ENCODE peak calls at places on chromosome 14, in four cellular contexts. G, V, N and R are unnamed samples. For H3K27me3, the result is how much of the 10 kb centered on the place peaks cover.

GRCh38 chr14:80215756-80216581 is 4.7 kb upstream of the DIO2 start:
- DNase-seq in G (peak), V (no peak), N (no peak), R (peak)

GRCh38 chr14:54257424-54257823 is 139.4 kb upstream of the CDKN3 start:
- DNase-seq in G (no peak), V (no peak), N (no peak), R (no peak)

GRCh38 chr14:75147423-75148071 is 20.7 kb upstream of the NEK9 start:
- DNase-seq in G (peak), V (no peak), N (peak), R (peak)

GRCh38 chr14:64715628-64716412 is 11.6 kb downstream of the PLEKHG3 start:
- DNase-seq in G (no peak), V (no peak), N (no peak), R (no peak)

GRCh38 chr14:89851031-89851430 is 103.5 kb downstream of the EFCAB11 start:
- DNase-seq in G (no peak), V (no peak), N (no peak), R (no peak)

GRCh38 chr14:29242755-29243340 is 476.3 kb downstream of the FOXG1 start:
- DNase-seq in G (no peak), V (no peak), N (no peak), R (no peak)

GRCh38 chr14:75907722-75908330 is 74.0 kb downstream of the TGFB3 start:
- DNase-seq in G (no peak), V (no peak), N (no peak), R (no peak)

GRCh38 chr14:48936352-48936751 is 649.8 kb downstream of the RPS29 start:
- DNase-seq in G (no peak), V (no peak), N (no peak), R (no peak)

GRCh38 chr14:51305761-51306160 is 65.7 kb downstream of the TMX1 start:
- DNase-seq in G (no peak), V (no peak), N (no peak), R (no peak)

GRCh38 chr14:101198398-101199027 is 295.0 kb upstream of the RTL1 start:
- DNase-seq in G (no peak), V (no peak), N (peak), R (no peak)

GRCh38 chr14:90483551-90483950 is 86.7 kb downstream of the CALM1 start:
- DNase-seq in G (no peak), V (no peak), N (no peak), R (peak)

GRCh38 chr14:89304972-89305703 is 111.9 kb downstream of the FOXN3 start:
- DNase-seq in G (no peak), V (no peak), N (no peak), R (no peak)

GRCh38 chr14:73723799-73724621 is 9.8 kb upstream of the PNMA1 start:
- DNase-seq in G (peak), V (no peak), N (peak), R (peak)

GRCh38 chr14:26444745-26445144 is 153.1 kb downstream of the NOVA1 start:
- DNase-seq in G (no peak), V (no peak), N (no peak), R (no peak)

GRCh38 chr14:75234173-75234855 is 44.3 kb upstream of the FOS start:
- DNase-seq in G (peak), V (peak), N (peak), R (peak)

GRCh38 chr14:50023671-50024490 is 92.5 kb downstream of the VCPKMT start:
- DNase-seq in G (no peak), V (no peak), N (no peak), R (no peak)

GRCh38 chr14:85129907-85130306 is 400.0 kb upstream of the FLRT2 start:
- DNase-seq in G (no peak), V (no peak), N (no peak), R (no peak)

GRCh38 chr14:73743431-73743931 is 29.3 kb upstream of the PNMA1 start:
- DNase-seq in G (peak), V (no peak), N (no peak), R (peak)

GRCh38 chr14:90924618-90925345 is 108.6 kb upstream of the TTC7B start:
- DNase-seq in G (no peak), V (no peak), N (no peak), R (no peak)

GRCh38 chr14:57029620-57030253 is 219.5 kb upstream of the OTX2 start:
- DNase-seq in G (no peak), V (no peak), N (no peak), R (no peak)

GRCh38 chr14:61620130-61620946 is 75.0 kb upstream of the HIF1A start:
- DNase-seq in G (no peak), V (no peak), N (no peak), R (no peak)

GRCh38 chr14:27739657-27740156 is 1026.9 kb upstream of the FOXG1 start:
- DNase-seq in G (no peak), V (no peak), N (no peak), R (no peak)

GRCh38 chr14:24535737-24536136 is 27.7 kb upstream of the CMA1 start:
- DNase-seq in G (no peak), V (no peak), N (no peak), R (no peak)

GRCh38 chr14:61438860-61439765 is 117.7 kb downstream of the PRKCH start:
- DNase-seq in G (peak), V (no peak), N (peak), R (peak)

GRCh38 chr14:78840898-78841297 is 670.7 kb downstream of the NRXN3 start:
- DNase-seq in G (no peak), V (no peak), N (no peak), R (no peak)

GRCh38 chr14:62364161-62364560 is 601.9 kb downstream of the SNAPC1 start:
- DNase-seq in G (no peak), V (no peak), N (no peak), R (no peak)

GRCh38 chr14:39469094-39469710 is 37.0 kb upstream of the FBXO33 start:
- DNase-seq in G (no peak), V (no peak), N (no peak), R (no peak)
- TF ChIP-seq CTCF in G (peak), V (peak), N (peak), R (no peak)

GRCh38 chr14:68771631-68772030 is 21.2 kb downstream of the ZFP36L1 start:
- DNase-seq in G (peak), V (no peak), N (peak), R (peak)
- H3K4me3 ChIP-seq in G (no peak), V (no peak), N (no peak), R (no peak)

GRCh38 chr14:95814363-95815225 is 62.0 kb upstream of the TUNAR start:
- DNase-seq in G (no peak), V (no peak), N (no peak), R (no peak)

GRCh38 chr14:95817271-95817670 is 59.4 kb upstream of the TUNAR start:
- DNase-seq in G (no peak), V (no peak), N (no peak), R (no peak)

GRCh38 chr14:95815226-95815690 is 61.4 kb upstream of the TUNAR start:
- DNase-seq in G (no peak), V (no peak), N (no peak), R (no peak)

GRCh38 chr14:95818581-95818980 is 58.1 kb upstream of the TUNAR start:
- DNase-seq in G (no peak), V (no peak), N (no peak), R (no peak)

GRCh38 chr14:95816539-95816938 is 60.1 kb upstream of the TUNAR start:
- DNase-seq in G (no peak), V (no peak), N (no peak), R (no peak)
- H3K27me3 ChIP-seq in G (half or more), V (half or more), N (under half), R (under half)

GRCh38 chr14:105317546-105317945 is 3.0 kb downstream of the PACS2 start:
- DNase-seq in G (peak), V (no peak), N (no peak), R (no peak)
- TF ChIP-seq CTCF in G (peak), V (no peak), N (peak), R (no peak)

GRCh38 chr14:22842211-22843122 is 6.1 kb downstream of the MMP14 start:
- DNase-seq in G (no peak), V (no peak), N (no peak), R (no peak)
- H3K4me3 ChIP-seq in G (no peak), V (no peak), N (no peak), R (no peak)